ENCODE peak calls at places on chromosomes 5 and 9, in seven cellular contexts. F, Z, J, O, U, X and A are unnamed samples.

GRCh38 chr5:74056789-74057164 is 430.8 kb downstream of the ARHGEF28 start:
- DNase-seq in F (peak), Z (no peak), J (peak), O (peak), U (no peak), X (no peak), A (no peak)

GRCh38 chr5:112316006-112316405 is 103.1 kb downstream of the EPB41L4A start:
- DNase-seq in F (no peak), Z (no peak), J (peak), O (no peak), U (no peak), X (no peak), A (no peak)

GRCh38 chr9:5052858-5053257 is 67.8 kb downstream of the JAK2 start:
- DNase-seq in F (peak), Z (peak), J (no peak), O (no peak), U (no peak), X (no peak), A (no peak)

GRCh38 chr5:132971483-132972435 is 8.3 kb upstream of the AFF4 start:
- DNase-seq in F (peak), Z (no peak), J (no peak), O (no peak), U (no peak), X (no peak), A (no peak)

GRCh38 chr9:82081507-82081906 is 92.9 kb downstream of the SPATA31D1 start:
- DNase-seq in F (peak), Z (no peak), J (no peak), O (no peak), U (no peak), X (no peak), A (no peak)

GRCh38 chr5:42057254-42057690 is 132.2 kb downstream of the FBXO4 start:
- DNase-seq in F (peak), Z (peak), J (peak), O (peak), U (peak), X (no peak), A (peak)

GRCh38 chr5:34833991-34834793 is 4.8 kb upstream of the TTC23L start:
- DNase-seq in F (peak), Z (no peak), J (no peak), O (no peak), U (no peak), X (no peak), A (no peak)

GRCh38 chr5:60668715-60669304 is 31.2 kb downstream of the DEPDC1B start:
- DNase-seq in F (peak), Z (no peak), J (no peak), O (no peak), U (no peak), X (no peak), A (no peak)

GRCh38 chr5:92911293-92911692 is 669.7 kb downstream of the NR2F1-AS1 start:
- DNase-seq in F (no peak), Z (no peak), J (no peak), O (no peak), U (no peak), X (no peak), A (no peak)

GRCh38 chr5:143405063-143405746 is 1.7 kb upstream of the NR3C1 start:
- DNase-seq in F (peak), Z (peak), J (peak), O (peak), U (peak), X (peak), A (peak)

GRCh38 chr5:159629158-159629557 is 287.1 kb upstream of the ADRA1B start:
- DNase-seq in F (no peak), Z (no peak), J (no peak), O (no peak), U (no peak), X (no peak), A (no peak)

GRCh38 chr5:139668064-139668880 is 20.1 kb downstream of the CXXC5 start:
- DNase-seq in F (peak), Z (no peak), J (peak), O (no peak), U (no peak), X (peak), A (peak)

GRCh38 chr9:116421006-116421538 is 266.0 kb upstream of the TRIM32 start:
- DNase-seq in F (no peak), Z (no peak), J (no peak), O (no peak), U (no peak), X (no peak), A (no peak)

DNA sequence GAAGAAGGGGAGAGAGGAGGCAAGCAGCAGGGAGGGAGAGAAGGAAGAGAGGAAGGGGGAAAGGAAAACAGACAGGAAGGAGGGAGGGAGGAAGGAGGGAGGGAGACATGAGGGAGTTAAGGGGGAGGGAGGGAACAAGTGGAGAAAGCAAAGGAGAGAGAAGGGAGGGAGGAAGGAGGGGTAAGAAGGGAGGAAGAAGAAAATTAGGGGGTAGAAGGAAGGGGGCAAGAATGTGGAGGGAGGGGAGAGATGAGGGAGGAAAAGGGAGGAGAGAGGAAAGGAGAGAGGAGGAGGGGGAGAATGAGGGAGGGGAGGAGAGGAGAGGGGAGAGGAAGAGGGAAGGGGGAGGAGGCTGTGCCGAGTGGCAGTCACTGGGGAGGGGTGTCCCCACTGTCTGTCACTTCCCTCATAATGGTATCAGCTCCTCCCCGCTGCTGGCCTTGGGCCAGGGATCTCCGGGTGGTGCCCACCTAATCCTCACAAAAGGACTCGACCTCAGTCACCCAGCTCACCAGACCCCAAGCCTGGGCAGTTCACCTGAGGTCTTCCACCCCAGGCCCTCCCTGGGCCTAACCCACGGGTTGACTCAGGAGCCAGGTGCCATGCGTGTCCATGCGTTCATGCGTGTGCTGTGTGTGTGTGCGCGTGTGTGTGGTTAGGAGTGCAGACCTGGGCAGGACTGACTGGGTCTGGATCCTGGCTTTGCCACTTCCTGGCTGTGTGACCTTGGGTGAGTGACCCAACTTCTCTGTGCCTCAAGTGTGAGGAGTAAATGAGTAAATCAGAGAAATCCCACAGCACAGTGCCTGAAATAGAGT is 18.1 kb downstream of the C9orf50 start:
- DNase-seq in F (no peak), Z (no peak), J (no peak), O (no peak), U (no peak), X (peak), A (no peak)
- H3K27ac ChIP-seq in F (no peak), Z (no peak), J (no peak), O (no peak), U (no peak), X (no peak), A (no peak)

DNA sequence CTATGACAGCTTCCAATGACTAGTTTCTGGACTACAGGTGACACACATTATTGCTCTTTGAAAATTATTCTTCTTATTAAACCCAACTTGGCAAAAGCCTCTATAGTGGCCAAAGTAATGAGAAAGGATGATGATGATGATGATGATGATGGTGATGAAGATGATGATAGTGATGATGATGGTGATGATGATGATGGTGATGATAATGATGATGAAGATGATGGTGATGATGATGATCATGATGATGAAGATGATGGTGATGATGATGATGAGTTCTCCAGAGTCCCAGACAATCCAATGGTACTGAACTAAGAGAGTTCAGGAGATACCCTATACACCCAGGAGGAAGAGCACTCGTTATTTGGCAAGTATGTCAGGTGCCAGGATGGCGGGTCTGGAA is 739.4 kb downstream of the IRX1 start:
- DNase-seq in F (no peak), Z (no peak), J (no peak), O (no peak), U (no peak), X (no peak), A (no peak)
- H3K27ac ChIP-seq in F (no peak), Z (no peak), J (no peak), O (no peak), U (no peak), X (no peak), A (no peak)

DNA sequence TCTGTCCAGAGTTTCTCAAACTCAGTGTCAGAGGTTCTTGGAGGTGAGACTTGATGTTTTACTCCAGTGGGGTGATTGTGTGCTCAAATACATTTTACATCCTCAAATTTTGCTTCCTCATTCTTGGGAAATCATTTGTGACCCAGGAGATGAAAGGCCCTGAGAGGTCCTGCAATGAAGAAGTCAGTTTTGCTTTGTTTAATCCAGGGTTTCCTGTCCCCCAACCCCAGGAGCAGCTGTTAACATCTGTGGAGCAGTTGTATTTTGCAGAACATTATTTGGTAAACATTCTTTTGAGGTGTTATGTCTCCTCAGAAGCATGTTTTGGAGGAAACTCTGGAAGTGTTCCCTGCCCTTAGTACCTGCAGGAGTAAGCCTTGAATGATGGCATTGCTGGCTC is 59.8 kb downstream of the DAB2IP start:
- DNase-seq in F (no peak), Z (no peak), J (no peak), O (no peak), U (no peak), X (no peak), A (no peak)
- H3K27ac ChIP-seq in F (no peak), Z (no peak), J (no peak), O (no peak), U (no peak), X (no peak), A (no peak)

GRCh38 chr5:157248771-157249475 is 17.0 kb upstream of the CYFIP2 start:
- DNase-seq in F (no peak), Z (no peak), J (no peak), O (no peak), U (no peak), X (no peak), A (no peak)

GRCh38 chr5:157253547-157253946 is 12.4 kb upstream of the CYFIP2 start:
- DNase-seq in F (peak), Z (peak), J (peak), O (peak), U (peak), X (no peak), A (peak)

GRCh38 chr5:157258450-157258849 is 7.5 kb upstream of the CYFIP2 start:
- DNase-seq in F (no peak), Z (no peak), J (no peak), O (no peak), U (no peak), X (no peak), A (no peak)

GRCh38 chr5:157247267-157247666 is 18.7 kb upstream of the CYFIP2 start:
- DNase-seq in F (no peak), Z (no peak), J (no peak), O (no peak), U (no peak), X (no peak), A (no peak)

DNA sequence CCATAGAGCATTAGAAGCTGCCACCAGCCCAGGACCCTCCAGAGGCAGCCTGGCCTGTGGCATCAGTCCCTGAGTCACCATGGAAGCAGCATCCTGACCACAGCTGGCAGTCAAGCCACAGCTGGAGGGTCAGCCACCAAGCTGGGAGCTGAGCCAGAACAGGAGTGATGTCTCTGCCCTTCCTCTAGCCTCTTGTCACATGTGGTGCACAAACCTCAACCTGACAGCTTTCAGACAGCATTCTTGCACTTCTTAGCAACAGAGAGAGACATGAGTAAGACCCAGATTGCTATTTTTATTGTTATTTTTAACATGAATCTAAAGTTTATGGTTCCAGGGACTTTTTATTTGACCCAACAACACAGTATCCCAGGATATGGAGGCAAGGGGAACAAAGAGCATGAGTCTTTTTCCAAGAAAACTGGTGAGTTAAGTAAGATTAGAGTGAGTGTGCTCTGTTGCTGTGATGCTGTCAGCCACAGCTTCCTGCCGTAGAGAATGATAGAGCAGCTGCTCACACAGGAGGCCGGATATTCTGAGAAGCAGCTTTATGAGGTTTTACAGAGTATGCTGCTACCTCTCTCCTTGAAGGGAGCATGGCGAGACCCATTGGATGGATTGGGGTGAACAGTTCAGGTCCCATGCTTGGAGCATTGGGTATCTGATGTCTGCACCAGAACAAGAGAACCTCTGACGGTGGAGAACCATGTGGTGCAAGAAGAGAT is 13.0 kb upstream of the CYFIP2 start:
- DNase-seq in F (no peak), Z (no peak), J (no peak), O (peak), U (no peak), X (no peak), A (peak)
- H3K27ac ChIP-seq in F (no peak), Z (no peak), J (no peak), O (no peak), U (no peak), X (no peak), A (peak)